ENCODE peak calls at places on chromosome 15, in five cellular contexts. One of them, this sample, is unnamed.

GRCh38 chr15:45333550-45333949 is 44.8 kb downstream of the GATM start:
- DNase-seq in H1: no peak
- DNase-seq in neuronal stem cell: no peak
- DNase-seq in trophoblast cell: no peak
- DNase-seq in mesenchymal stem cell: peak
- DNase-seq in this sample: no peak

GRCh38 chr15:52257734-52258062 is 37.9 kb downstream of the MYO5C start:
- DNase-seq in H1: no peak
- DNase-seq in neuronal stem cell: peak
- DNase-seq in trophoblast cell: no peak
- DNase-seq in mesenchymal stem cell: peak
- DNase-seq in this sample: no peak

GRCh38 chr15:65133550-65134200 is at the start of gene PDCD7:
- DNase-seq in H1: peak
- DNase-seq in neuronal stem cell: peak
- DNase-seq in trophoblast cell: peak
- DNase-seq in mesenchymal stem cell: peak
- DNase-seq in this sample: peak

GRCh38 chr15:68791431-68792283 is 29.0 kb downstream of the ANP32A start:
- DNase-seq in H1: no peak
- DNase-seq in neuronal stem cell: no peak
- DNase-seq in trophoblast cell: no peak
- DNase-seq in mesenchymal stem cell: no peak
- DNase-seq in this sample: peak

GRCh38 chr15:58440922-58441321 is 9.1 kb downstream of the LIPC start:
- DNase-seq in H1: no peak
- DNase-seq in neuronal stem cell: no peak
- DNase-seq in trophoblast cell: peak
- DNase-seq in mesenchymal stem cell: no peak
- DNase-seq in this sample: no peak

GRCh38 chr15:79283252-79284048 is 928 bp downstream of the ANKRD34C start:
- DNase-seq in H1: peak
- DNase-seq in neuronal stem cell: peak
- DNase-seq in trophoblast cell: peak
- DNase-seq in mesenchymal stem cell: peak
- DNase-seq in this sample: peak

GRCh38 chr15:71448688-71449114 is 333.4 kb downstream of the THSD4 start:
- DNase-seq in H1: peak
- DNase-seq in neuronal stem cell: peak
- DNase-seq in trophoblast cell: peak
- DNase-seq in mesenchymal stem cell: peak
- DNase-seq in this sample: peak

GRCh38 chr15:55917881-55918296 is 75.5 kb downstream of the NEDD4 start:
- DNase-seq in H1: no peak
- DNase-seq in neuronal stem cell: no peak
- DNase-seq in trophoblast cell: peak
- DNase-seq in mesenchymal stem cell: peak
- DNase-seq in this sample: no peak

GRCh38 chr15:93929375-93930094 is 301.8 kb upstream of the MCTP2 start:
- DNase-seq in H1: no peak
- DNase-seq in neuronal stem cell: no peak
- DNase-seq in trophoblast cell: no peak
- DNase-seq in mesenchymal stem cell: peak
- DNase-seq in this sample: peak

GRCh38 chr15:31268108-31268501 is 58.5 kb upstream of the KLF13 start:
- DNase-seq in H1: no peak
- DNase-seq in neuronal stem cell: no peak
- DNase-seq in trophoblast cell: no peak
- DNase-seq in mesenchymal stem cell: no peak
- DNase-seq in this sample: peak

GRCh38 chr15:44216958-44217357 is 21.9 kb upstream of the FRMD5 start:
- DNase-seq in H1: no peak
- DNase-seq in neuronal stem cell: no peak
- DNase-seq in trophoblast cell: no peak
- DNase-seq in mesenchymal stem cell: no peak
- DNase-seq in this sample: no peak

GRCh38 chr15:64847876-64848716 is 6.4 kb downstream of the PLEKHO2 start:
- DNase-seq in H1: no peak
- DNase-seq in neuronal stem cell: no peak
- DNase-seq in trophoblast cell: no peak
- DNase-seq in mesenchymal stem cell: no peak
- DNase-seq in this sample: no peak

GRCh38 chr15:92907880-92908279 is 7.8 kb downstream of the CHD2 start:
- DNase-seq in H1: no peak
- DNase-seq in neuronal stem cell: no peak
- DNase-seq in trophoblast cell: peak
- DNase-seq in mesenchymal stem cell: peak
- DNase-seq in this sample: no peak

GRCh38 chr15:82847703-82848102 is 38.3 kb downstream of the WHAMM start:
- DNase-seq in H1: peak
- DNase-seq in neuronal stem cell: no peak
- DNase-seq in trophoblast cell: no peak
- DNase-seq in mesenchymal stem cell: peak
- DNase-seq in this sample: no peak

GRCh38 chr15:35393403-35393802 is 152.6 kb downstream of the DPH6 start:
- DNase-seq in H1: no peak
- DNase-seq in neuronal stem cell: no peak
- DNase-seq in trophoblast cell: no peak
- DNase-seq in mesenchymal stem cell: peak
- DNase-seq in this sample: no peak

GRCh38 chr15:39692464-39693327 is 89.9 kb downstream of the FSIP1 start:
- DNase-seq in H1: no peak
- DNase-seq in neuronal stem cell: peak
- DNase-seq in trophoblast cell: no peak
- DNase-seq in mesenchymal stem cell: no peak
- DNase-seq in this sample: peak

GRCh38 chr15:68621535-68621934 is 42.7 kb downstream of the CORO2B start:
- DNase-seq in H1: no peak
- DNase-seq in neuronal stem cell: no peak
- DNase-seq in trophoblast cell: no peak
- DNase-seq in mesenchymal stem cell: no peak
- DNase-seq in this sample: no peak

GRCh38 chr15:47332481-47332880 is 384.8 kb upstream of the SEMA6D start:
- DNase-seq in H1: no peak
- DNase-seq in neuronal stem cell: no peak
- DNase-seq in trophoblast cell: peak
- DNase-seq in mesenchymal stem cell: peak
- DNase-seq in this sample: no peak

GRCh38 chr15:52208306-52208946 is 17.2 kb upstream of the GNB5 start:
- DNase-seq in H1: peak
- DNase-seq in neuronal stem cell: peak
- DNase-seq in trophoblast cell: peak
- DNase-seq in mesenchymal stem cell: peak
- DNase-seq in this sample: peak

GRCh38 chr15:26759991-26760390 is 12.9 kb downstream of the GABRB3 start:
- DNase-seq in H1: no peak
- DNase-seq in neuronal stem cell: no peak
- DNase-seq in trophoblast cell: no peak
- DNase-seq in mesenchymal stem cell: no peak
- DNase-seq in this sample: no peak

GRCh38 chr15:69713726-69714559 is 261.3 kb downstream of the RPLP1 start:
- DNase-seq in H1: no peak
- DNase-seq in neuronal stem cell: no peak
- DNase-seq in trophoblast cell: no peak
- DNase-seq in mesenchymal stem cell: no peak
- DNase-seq in this sample: no peak

GRCh38 chr15:95669146-95669922 is 661.2 kb upstream of the NR2F2 start:
- DNase-seq in H1: no peak
- DNase-seq in neuronal stem cell: no peak
- DNase-seq in trophoblast cell: no peak
- DNase-seq in mesenchymal stem cell: peak
- DNase-seq in this sample: no peak

GRCh38 chr15:55744026-55744655 is 1.2 kb upstream of the PRTG start:
- DNase-seq in H1: no peak
- DNase-seq in neuronal stem cell: no peak
- DNase-seq in trophoblast cell: peak
- DNase-seq in mesenchymal stem cell: no peak
- DNase-seq in this sample: no peak

GRCh38 chr15:57354436-57355123 is 21.7 kb upstream of the CGNL1 start:
- DNase-seq in H1: no peak
- DNase-seq in neuronal stem cell: no peak
- DNase-seq in trophoblast cell: no peak
- DNase-seq in mesenchymal stem cell: no peak
- DNase-seq in this sample: no peak

GRCh38 chr15:73800662-73801345 is 47.7 kb upstream of the INSYN1 start:
- DNase-seq in H1: no peak
- DNase-seq in neuronal stem cell: no peak
- DNase-seq in trophoblast cell: no peak
- DNase-seq in mesenchymal stem cell: peak
- DNase-seq in this sample: no peak

GRCh38 chr15:68783226-68784054 is 37.3 kb downstream of the ANP32A start:
- DNase-seq in H1: peak
- DNase-seq in neuronal stem cell: no peak
- DNase-seq in trophoblast cell: no peak
- DNase-seq in mesenchymal stem cell: peak
- DNase-seq in this sample: peak

GRCh38 chr15:43414196-43414595 is 43.3 kb downstream of the TUBGCP4 start:
- DNase-seq in H1: no peak
- DNase-seq in neuronal stem cell: no peak
- DNase-seq in trophoblast cell: no peak
- DNase-seq in mesenchymal stem cell: no peak
- DNase-seq in this sample: no peak

GRCh38 chr15:98484914-98485313 is 163.4 kb upstream of the IGF1R start:
- DNase-seq in H1: no peak
- DNase-seq in neuronal stem cell: no peak
- DNase-seq in trophoblast cell: peak
- DNase-seq in mesenchymal stem cell: no peak
- DNase-seq in this sample: no peak

GRCh38 chr15:77846360-77846759 is 213.6 kb upstream of the LINGO1 start:
- DNase-seq in H1: no peak
- DNase-seq in neuronal stem cell: no peak
- DNase-seq in trophoblast cell: no peak
- DNase-seq in mesenchymal stem cell: no peak
- DNase-seq in this sample: no peak

GRCh38 chr15:37921527-37922385 is 12.7 kb upstream of the TMCO5A start:
- DNase-seq in H1: no peak
- DNase-seq in neuronal stem cell: no peak
- DNase-seq in trophoblast cell: no peak
- DNase-seq in mesenchymal stem cell: no peak
- DNase-seq in this sample: no peak

GRCh38 chr15:74226761-74227540 is 9.2 kb upstream of the CCDC33 start:
- DNase-seq in H1: no peak
- DNase-seq in neuronal stem cell: no peak
- DNase-seq in trophoblast cell: no peak
- DNase-seq in mesenchymal stem cell: no peak
- DNase-seq in this sample: no peak

GRCh38 chr15:78872972-78873795 is 494 bp downstream of the MORF4L1 start:
- DNase-seq in H1: peak
- DNase-seq in neuronal stem cell: peak
- DNase-seq in trophoblast cell: peak
- DNase-seq in mesenchymal stem cell: peak
- DNase-seq in this sample: peak

GRCh38 chr15:58410353-58410752 is 21.4 kb upstream of the LIPC start:
- DNase-seq in H1: no peak
- DNase-seq in neuronal stem cell: no peak
- DNase-seq in trophoblast cell: no peak
- DNase-seq in mesenchymal stem cell: no peak
- DNase-seq in this sample: no peak

GRCh38 chr15:91694131-91694828 is 159.2 kb upstream of the SLCO3A1 start:
- DNase-seq in H1: no peak
- DNase-seq in neuronal stem cell: no peak
- DNase-seq in trophoblast cell: peak
- DNase-seq in mesenchymal stem cell: no peak
- DNase-seq in this sample: no peak

DNA sequence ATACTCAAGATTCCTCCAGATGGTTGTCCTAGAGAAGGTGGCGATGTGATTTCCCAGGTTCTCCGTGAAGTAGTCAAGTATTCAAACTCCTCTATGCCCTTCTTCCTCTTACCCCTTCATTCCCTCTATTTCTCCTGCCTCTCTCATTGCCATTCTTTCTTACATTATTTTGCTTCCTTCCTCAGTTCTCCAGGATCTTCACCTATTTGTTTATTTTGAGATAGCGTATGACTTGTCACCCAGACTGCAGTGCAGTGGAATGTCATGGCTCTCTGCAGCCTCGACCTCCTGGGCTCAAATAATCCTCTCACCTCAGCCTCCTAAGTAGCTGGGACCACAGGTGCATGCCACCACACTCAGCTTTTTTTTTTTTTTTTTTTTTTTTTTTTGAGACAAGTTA is 1.8 kb upstream of the ITPKA start:
- DNase-seq in H1: no peak
- DNase-seq in neuronal stem cell: no peak
- DNase-seq in trophoblast cell: no peak
- DNase-seq in mesenchymal stem cell: no peak
- DNase-seq in this sample: no peak
- H3K14ac ChIP-seq in H1: no peak
- H3K14ac ChIP-seq in neuronal stem cell: no peak
- H3K14ac ChIP-seq in trophoblast cell: no peak
- H3K14ac ChIP-seq in mesenchymal stem cell: no peak
- H3K14ac ChIP-seq in this sample: no peak

GRCh38 chr15:66253643-66254363 is at the start of gene MEGF11:
- DNase-seq in H1: peak
- DNase-seq in neuronal stem cell: no peak
- DNase-seq in trophoblast cell: no peak
- DNase-seq in mesenchymal stem cell: peak
- DNase-seq in this sample: peak
- H2BK12ac ChIP-seq in H1: peak
- H2BK12ac ChIP-seq in neuronal stem cell: no peak
- H2BK12ac ChIP-seq in trophoblast cell: no peak
- H2BK12ac ChIP-seq in mesenchymal stem cell: no peak
- H2BK12ac ChIP-seq in this sample: no peak

DNA sequence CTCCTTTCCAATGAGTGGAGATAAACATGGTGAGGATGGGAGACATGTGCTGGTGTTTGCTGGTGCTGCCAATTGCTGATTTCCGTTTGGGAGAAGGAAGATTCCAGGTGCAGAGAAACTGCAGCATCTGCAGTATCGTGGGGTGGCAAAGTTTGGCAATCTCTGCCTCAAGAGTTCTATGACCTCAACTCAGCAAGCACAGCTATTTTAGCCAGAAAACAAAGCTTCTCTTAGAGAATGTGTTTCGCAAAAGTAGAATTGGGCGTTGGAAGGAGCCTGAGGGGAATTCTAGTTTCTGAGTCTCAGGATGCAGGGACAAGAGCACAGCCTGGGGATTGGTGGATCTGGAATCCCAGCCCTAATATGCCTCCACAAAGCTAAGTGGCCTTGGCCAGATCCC is 18.2 kb upstream of the SHC4 start:
- DNase-seq in H1: no peak
- DNase-seq in neuronal stem cell: no peak
- DNase-seq in trophoblast cell: peak
- DNase-seq in mesenchymal stem cell: no peak
- DNase-seq in this sample: no peak
- H3K18ac ChIP-seq in H1: no peak
- H3K18ac ChIP-seq in neuronal stem cell: no peak
- H3K18ac ChIP-seq in trophoblast cell: no peak
- H3K18ac ChIP-seq in mesenchymal stem cell: no peak
- H3K18ac ChIP-seq in this sample: no peak

DNA sequence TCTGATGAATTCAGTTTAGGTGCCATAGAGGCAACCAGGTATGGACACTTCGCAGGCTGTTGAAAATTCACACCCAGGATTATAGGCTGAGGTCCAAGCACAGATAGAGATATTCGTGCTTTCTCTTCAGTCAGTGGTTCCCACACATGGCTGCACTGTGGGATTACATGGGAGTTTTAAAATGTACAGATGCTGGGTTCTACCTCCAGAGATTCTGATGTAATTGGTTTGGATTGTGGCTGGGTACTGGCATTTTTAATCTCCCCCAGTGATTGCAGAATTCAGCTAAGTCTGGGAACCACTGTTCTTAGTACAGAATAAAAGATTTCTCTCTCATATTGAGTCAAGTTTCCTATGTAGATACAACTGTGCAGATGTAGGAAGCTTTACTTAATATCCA is 91.6 kb downstream of the FOXB1 start:
- DNase-seq in H1: no peak
- DNase-seq in neuronal stem cell: no peak
- DNase-seq in trophoblast cell: no peak
- DNase-seq in mesenchymal stem cell: no peak
- DNase-seq in this sample: no peak
- H3K14ac ChIP-seq in H1: no peak
- H3K14ac ChIP-seq in neuronal stem cell: no peak
- H3K14ac ChIP-seq in trophoblast cell: no peak
- H3K14ac ChIP-seq in mesenchymal stem cell: no peak
- H3K14ac ChIP-seq in this sample: no peak

This sample was measured in H9.